ENCODE peak calls at places on chromosomes 3 and 15, in ten cellular contexts. Z is activated naive CD4-positive, alpha-beta T cell; G is CD4-positive, alpha-beta T cell; W is HFFc6; Q is sigmoid colon; S is germinal center; V is T1000; Y is head of caudate nucleus; F is esophagus squamous epithelium; B is T-helper 2 cell. H is an unnamed sample.

GRCh38 chr3:191020730-191021405 is 158.4 kb upstream of the GMNC start:
- DNase-seq in Y (no peak), W (peak; percentile 5), F (no peak), Q (no peak), Z (no peak), V (no peak), G (no peak), B (no peak), S (no peak), H (peak; percentile 2)

GRCh38 chr15:92663250-92663951 is 7.8 kb upstream of the FAM174B start:
- DNase-seq in G (no peak), W (no peak), Z (no peak), Q (no peak), B (no peak), S (no peak), Y (no peak), V (no peak), F (no peak), H (no peak)

GRCh38 chr15:78672285-78673003 is 31.4 kb upstream of the CHRNB4 start:
- DNase-seq in Z (no peak), F (no peak), Q (peak; percentile 40), V (no peak), W (no peak), S (no peak), Y (no peak), G (no peak), B (no peak), H (no peak)

GRCh38 chr3:58607816-58608215 is 30.6 kb upstream of the FAM107A start:
- DNase-seq in S (no peak), Q (no peak), F (no peak), G (no peak), V (no peak), Y (no peak), B (no peak), W (no peak), Z (no peak), H (no peak)

GRCh38 chr3:52461874-52462273 is 6.5 kb downstream of the NISCH start:
- DNase-seq in S (no peak), V (no peak), G (no peak), Y (no peak), W (no peak), Q (no peak), B (no peak), F (no peak), Z (no peak), H (no peak)

GRCh38 chr3:104939196-104939595 is 427.5 kb upstream of the ALCAM start:
- DNase-seq in V (no peak), F (no peak), Y (no peak), G (no peak), W (peak; percentile 29), S (no peak), Q (no peak), B (no peak), Z (no peak), H (no peak)

GRCh38 chr15:95880630-95881029 is 449.9 kb upstream of the NR2F2 start:
- DNase-seq in B (no peak), Z (no peak), G (no peak), Y (no peak), Q (no peak), W (no peak), V (no peak), F (no peak), S (no peak), H (no peak)

GRCh38 chr3:69339766-69340165 is 46.1 kb downstream of the FRMD4B start:
- DNase-seq in G (no peak), B (no peak), Y (no peak), W (no peak), Z (no peak), F (no peak), Q (peak; percentile 69), S (no peak), V (no peak), H (no peak)

GRCh38 chr3:139173372-139174108 is 128.8 kb upstream of the PRR23C start:
- DNase-seq in B (no peak), G (no peak), Y (no peak), Z (no peak), W (no peak), S (no peak), Q (no peak), V (no peak), F (no peak), H (peak; percentile 3)

GRCh38 chr3:141845407-141846049 is 30.9 kb upstream of the ATP1B3 start:
- DNase-seq in B (no peak), Q (no peak), Y (no peak), Z (peak; percentile 10), S (no peak), V (no peak), W (no peak), G (peak; percentile 16), F (no peak), H (no peak)

GRCh38 chr3:5568451-5568850 is 380.9 kb downstream of the EDEM1 start:
- DNase-seq in S (no peak), Y (no peak), Q (no peak), G (no peak), Z (no peak), V (no peak), W (no peak), B (no peak), F (no peak), H (no peak)

GRCh38 chr15:25268166-25268565 is 170.7 kb downstream of the UBE3A start:
- DNase-seq in V (no peak), Q (no peak), Z (no peak), S (no peak), B (no peak), F (no peak), Y (no peak), W (no peak), G (no peak), H (no peak)

GRCh38 chr15:73127302-73127936 is 75.2 kb downstream of the NEO1 start:
- DNase-seq in B (no peak), V (no peak), W (no peak), Q (no peak), G (no peak), Z (no peak), S (peak; percentile 36), F (no peak), Y (no peak), H (no peak)

GRCh38 chr3:5479229-5479799 is 291.8 kb downstream of the EDEM1 start:
- DNase-seq in G (no peak), S (no peak), Y (no peak), V (no peak), F (no peak), Q (no peak), Z (no peak), W (no peak), B (no peak), H (no peak)

GRCh38 chr3:88628901-88629300 is 478.5 kb upstream of the EPHA3 start:
- DNase-seq in G (no peak), W (no peak), F (no peak), S (no peak), Z (no peak), Y (no peak), Q (no peak), B (no peak), V (no peak), H (no peak)

GRCh38 chr15:80970018-80970657 is 19.5 kb downstream of the MESD start:
- DNase-seq in Q (no peak), Y (peak; percentile 34), B (peak; percentile 24), W (peak; percentile 55), F (no peak), Z (peak; percentile 35), V (peak; percentile 13), G (peak; percentile 42), S (peak; percentile 62), H (no peak)

GRCh38 chr15:61888074-61888780 is 172.0 kb downstream of the VPS13C start:
- DNase-seq in V (no peak), Z (no peak), S (no peak), B (no peak), W (no peak), Q (no peak), G (no peak), Y (no peak), F (no peak), H (no peak)

GRCh38 chr3:176208915-176209314 is 988.4 kb downstream of the TBL1XR1 start:
- DNase-seq in W (no peak), F (no peak), Y (no peak), S (no peak), G (no peak), Q (no peak), V (no peak), Z (no peak), B (no peak), H (no peak)

GRCh38 chr3:184368804-184369183 is 7.3 kb downstream of the POLR2H start:
- DNase-seq in Y (no peak), B (no peak), V (no peak), G (no peak), S (no peak), Q (peak; percentile 52), W (peak; percentile 83), Z (no peak), F (no peak), H (no peak)

GRCh38 chr15:56045068-56045748 is 51.8 kb upstream of the NEDD4 start:
- DNase-seq in Q (no peak), B (no peak), S (no peak), W (peak; percentile 30), V (no peak), G (no peak), Z (no peak), F (no peak), Y (no peak), H (no peak)

GRCh38 chr3:109413049-109413448 is 75.7 kb upstream of the DPPA4 start:
- DNase-seq in G (no peak), F (no peak), Q (no peak), Z (no peak), S (no peak), W (no peak), Y (no peak), B (no peak), V (no peak), H (no peak)

GRCh38 chr3:171101982-171102610 is 75.6 kb upstream of the SLC2A2 start:
- DNase-seq in G (no peak), Y (no peak), V (peak; percentile 33), Z (no peak), W (peak; percentile 65), S (no peak), Q (no peak), F (no peak), B (no peak), H (peak; percentile 57)

GRCh38 chr3:196670335-196670734 is 30.8 kb downstream of the NRROS start:
- DNase-seq in W (no peak), Y (no peak), V (no peak), Z (no peak), B (no peak), Q (no peak), F (no peak), S (no peak), G (no peak), H (no peak)

GRCh38 chr3:127589600-127590281 is 792 bp downstream of the TPRA1 start:
- DNase-seq in Z (no peak), Y (peak; percentile 35), Q (no peak), S (peak; percentile 19), V (no peak), B (no peak), G (no peak), W (no peak), F (no peak), H (no peak)

GRCh38 chr15:86201313-86202008 is 121.8 kb downstream of the AGBL1 start:
- DNase-seq in S (no peak), W (no peak), Q (no peak), Z (no peak), G (no peak), F (no peak), V (no peak), Y (no peak), B (no peak), H (no peak)

GRCh38 chr3:111303760-111304159 is 232.1 kb downstream of the NECTIN3 start:
- DNase-seq in Q (no peak), B (no peak), S (no peak), F (no peak), V (no peak), Y (no peak), G (no peak), W (peak; percentile 68), Z (no peak), H (peak; percentile 60)

GRCh38 chr3:14857506-14857905 is 38.7 kb downstream of the FGD5 start:
- DNase-seq in Q (no peak), S (no peak), W (no peak), B (no peak), F (no peak), G (no peak), Z (no peak), V (no peak), Y (no peak), H (no peak)

H was measured in skeletal muscle cell.